ENCODE peak calls at places on chromosomes 7 and 10, in ten cellular contexts. V is DMS153; Y is mesenteric fat pad; X is cardiac muscle cell; K is memory B cell; E is spleen; A is central memory CD8-positive, alpha-beta T cell; D is stimulated activated CD8-positive, alpha-beta memory T cell treated with anti-CD3 and anti-CD28 coated beads, Interleukin-12 subunit alpha, Interleukin-12 subunit beta, amount 100 ng/mL, for 4 hours; P is hepatocyte; S is right cardiac atrium. J is an unnamed sample.

GRCh38 chr7:133517766-133518165 is 264.9 kb downstream of the EXOC4 start:
- DNase-seq in V (no peak), Y (no peak), X (no peak), K (no peak), E (no peak), A (no peak), D (no peak), P (no peak), S (no peak), J (no peak)

GRCh38 chr7:47143344-47143743 is 438.6 kb downstream of the TNS3 start:
- DNase-seq in V (no peak), Y (no peak), X (peak), K (no peak), E (no peak), A (no peak), D (no peak), P (no peak), S (no peak), J (no peak)

GRCh38 chr7:46664458-46664857 is 743.4 kb upstream of the IGFBP3 start:
- DNase-seq in V (no peak), Y (no peak), X (no peak), K (no peak), E (no peak), A (no peak), D (no peak), P (no peak), S (no peak), J (no peak)

GRCh38 chr10:127149613-127150081 is 46.7 kb downstream of the INSYN2A start:
- DNase-seq in V (no peak), Y (no peak), X (peak), K (no peak), E (no peak), A (no peak), D (no peak), P (no peak), S (no peak), J (no peak)

GRCh38 chr7:18495412-18496335 is at the start of gene HDAC9:
- DNase-seq in V (peak), Y (no peak), X (peak), K (peak), E (peak), A (no peak), D (no peak), P (peak), S (peak), J (peak)

GRCh38 chr10:12728569-12728968 is 272.9 kb downstream of the CCDC3 start:
- DNase-seq in V (no peak), Y (no peak), X (peak), K (no peak), E (no peak), A (no peak), D (no peak), P (no peak), S (no peak), J (no peak)

GRCh38 chr7:99102809-99103690 is 40.9 kb downstream of the SMURF1 start:
- DNase-seq in V (no peak), Y (no peak), X (no peak), K (no peak), E (no peak), A (no peak), D (no peak), P (no peak), S (no peak), J (no peak)

GRCh38 chr7:87831127-87831526 is 45.0 kb downstream of the SLC25A40 start:
- DNase-seq in V (no peak), Y (no peak), X (no peak), K (no peak), E (no peak), A (no peak), D (no peak), P (no peak), S (no peak), J (no peak)

J was measured in heart left ventricle.